ENCODE peak calls at places on chromosomes 11 and 22, in six cellular contexts. One of them, this sample, is unnamed.
A peak's percentile ranks its signal among the peaks of the same experiment; 100 is the strongest.

GRCh38 chr11:84829162-84829561 is 798.0 kb downstream of the DLG2 start:
- DNase-seq in NCI-H1092 treated with DMSO at 0.1 percent for 48 hours: no peak
- DNase-seq in NCI-H748 treated with DMSO at 0.1 percent for 48 hours: no peak
- DNase-seq in mucosa of gallbladder: no peak
- DNase-seq in iris pigment epithelial cell: peak; percentile 7
- DNase-seq in NCI-H510A treated with DMSO at 0.1 percent for 48 hours: no peak
- DNase-seq in this sample: no peak

GRCh38 chr22:36595154-36595553 is 66.2 kb upstream of the EIF3D start:
- DNase-seq in iris pigment epithelial cell: no peak
- DNase-seq in NCI-H1092 treated with DMSO at 0.1 percent for 48 hours: no peak
- DNase-seq in mucosa of gallbladder: no peak
- DNase-seq in NCI-H510A treated with DMSO at 0.1 percent for 48 hours: no peak
- DNase-seq in NCI-H748 treated with DMSO at 0.1 percent for 48 hours: no peak
- DNase-seq in this sample: no peak

GRCh38 chr11:34243620-34244493 is 114.0 kb downstream of the ABTB2 start:
- DNase-seq in iris pigment epithelial cell: peak; percentile 90
- DNase-seq in NCI-H748 treated with DMSO at 0.1 percent for 48 hours: no peak
- DNase-seq in NCI-H510A treated with DMSO at 0.1 percent for 48 hours: no peak
- DNase-seq in mucosa of gallbladder: peak; percentile 65
- DNase-seq in NCI-H1092 treated with DMSO at 0.1 percent for 48 hours: no peak
- DNase-seq in this sample: peak; percentile 61

GRCh38 chr11:130629039-130629438 is 180.6 kb downstream of the ADAMTS15 start:
- DNase-seq in NCI-H1092 treated with DMSO at 0.1 percent for 48 hours: no peak
- DNase-seq in iris pigment epithelial cell: peak; percentile 19
- DNase-seq in NCI-H510A treated with DMSO at 0.1 percent for 48 hours: no peak
- DNase-seq in NCI-H748 treated with DMSO at 0.1 percent for 48 hours: no peak
- DNase-seq in mucosa of gallbladder: no peak
- DNase-seq in this sample: no peak

GRCh38 chr11:75264356-75264755 is 23.8 kb downstream of the TPBGL start:
- DNase-seq in NCI-H510A treated with DMSO at 0.1 percent for 48 hours: no peak
- DNase-seq in NCI-H748 treated with DMSO at 0.1 percent for 48 hours: no peak
- DNase-seq in NCI-H1092 treated with DMSO at 0.1 percent for 48 hours: no peak
- DNase-seq in iris pigment epithelial cell: no peak
- DNase-seq in mucosa of gallbladder: no peak
- DNase-seq in this sample: no peak

GRCh38 chr11:116827461-116827860 is 2.2 kb upstream of the APOC3 start:
- DNase-seq in iris pigment epithelial cell: no peak
- DNase-seq in NCI-H748 treated with DMSO at 0.1 percent for 48 hours: no peak
- DNase-seq in NCI-H1092 treated with DMSO at 0.1 percent for 48 hours: no peak
- DNase-seq in mucosa of gallbladder: no peak
- DNase-seq in NCI-H510A treated with DMSO at 0.1 percent for 48 hours: no peak
- DNase-seq in this sample: no peak

GRCh38 chr11:129652828-129653227 is 162.8 kb upstream of the TMEM45B start:
- DNase-seq in NCI-H748 treated with DMSO at 0.1 percent for 48 hours: no peak
- DNase-seq in NCI-H510A treated with DMSO at 0.1 percent for 48 hours: no peak
- DNase-seq in iris pigment epithelial cell: peak; percentile 91
- DNase-seq in mucosa of gallbladder: no peak
- DNase-seq in NCI-H1092 treated with DMSO at 0.1 percent for 48 hours: no peak
- DNase-seq in this sample: no peak

GRCh38 chr22:19571207-19571795 is 47.1 kb upstream of the CLDN5 start:
- DNase-seq in iris pigment epithelial cell: peak; percentile 67
- DNase-seq in mucosa of gallbladder: no peak
- DNase-seq in NCI-H510A treated with DMSO at 0.1 percent for 48 hours: no peak
- DNase-seq in NCI-H1092 treated with DMSO at 0.1 percent for 48 hours: no peak
- DNase-seq in NCI-H748 treated with DMSO at 0.1 percent for 48 hours: no peak
- DNase-seq in this sample: no peak

GRCh38 chr22:24975813-24976341 is 23.4 kb downstream of the KIAA1671 start:
- DNase-seq in mucosa of gallbladder: no peak
- DNase-seq in NCI-H1092 treated with DMSO at 0.1 percent for 48 hours: no peak
- DNase-seq in iris pigment epithelial cell: no peak
- DNase-seq in NCI-H510A treated with DMSO at 0.1 percent for 48 hours: no peak
- DNase-seq in NCI-H748 treated with DMSO at 0.1 percent for 48 hours: no peak
- DNase-seq in this sample: no peak

GRCh38 chr22:37394341-37394740 is 32.9 kb downstream of the ELFN2 start:
- DNase-seq in NCI-H748 treated with DMSO at 0.1 percent for 48 hours: no peak
- DNase-seq in iris pigment epithelial cell: no peak
- DNase-seq in NCI-H1092 treated with DMSO at 0.1 percent for 48 hours: no peak
- DNase-seq in mucosa of gallbladder: no peak
- DNase-seq in NCI-H510A treated with DMSO at 0.1 percent for 48 hours: no peak
- DNase-seq in this sample: no peak

GRCh38 chr11:34816698-34817213 is 99.4 kb downstream of the APIP start:
- DNase-seq in NCI-H748 treated with DMSO at 0.1 percent for 48 hours: no peak
- DNase-seq in NCI-H510A treated with DMSO at 0.1 percent for 48 hours: no peak
- DNase-seq in iris pigment epithelial cell: no peak
- DNase-seq in NCI-H1092 treated with DMSO at 0.1 percent for 48 hours: no peak
- DNase-seq in mucosa of gallbladder: no peak
- DNase-seq in this sample: no peak

GRCh38 chr11:135008001-135008405 is 596.0 kb upstream of the B3GAT1 start:
- DNase-seq in iris pigment epithelial cell: no peak
- DNase-seq in NCI-H510A treated with DMSO at 0.1 percent for 48 hours: no peak
- DNase-seq in NCI-H748 treated with DMSO at 0.1 percent for 48 hours: no peak
- DNase-seq in NCI-H1092 treated with DMSO at 0.1 percent for 48 hours: peak; percentile 76
- DNase-seq in mucosa of gallbladder: no peak
- DNase-seq in this sample: no peak

GRCh38 chr11:116696381-116696941 is 76.3 kb downstream of the BUD13 start:
- DNase-seq in iris pigment epithelial cell: peak; percentile 8
- DNase-seq in NCI-H1092 treated with DMSO at 0.1 percent for 48 hours: peak; percentile 58
- DNase-seq in mucosa of gallbladder: no peak
- DNase-seq in NCI-H510A treated with DMSO at 0.1 percent for 48 hours: peak; percentile 47
- DNase-seq in NCI-H748 treated with DMSO at 0.1 percent for 48 hours: no peak
- DNase-seq in this sample: peak; percentile 33

This sample was measured in adrenal gland.